ENCODE peak calls at places on chromosomes 16 and 17, in eight cellular contexts. J, R, V, T, Z, L, W and H are unnamed samples.

GRCh38 chr17:73369126-73369525 is 57.3 kb upstream of the CDC42EP4 start:
- DNase-seq in V (no peak), T (no peak), R (no peak), W (no peak), Z (no peak), J (no peak), L (no peak), H (no peak)

GRCh38 chr16:11045846-11046245 is 101.5 kb downstream of the CLEC16A start:
- DNase-seq in T (no peak), L (no peak), Z (no peak), R (no peak), W (no peak), J (no peak), V (no peak), H (no peak)

GRCh38 chr17:40577611-40578065 is 12.4 kb upstream of the CCR7 start:
- DNase-seq in T (no peak), Z (no peak), V (no peak), R (no peak), L (peak; percentile 50), W (no peak), J (no peak), H (no peak)

GRCh38 chr17:4980644-4981216 is 6.7 kb downstream of the CAMTA2 start:
- DNase-seq in V (peak; percentile 72), J (no peak), L (peak; percentile 43), Z (no peak), T (peak; percentile 87), W (peak; percentile 68), R (peak; percentile 76), H (peak; percentile 56)

GRCh38 chr17:43542854-43543253 is 3.3 kb downstream of the ETV4 start:
- DNase-seq in R (no peak), W (no peak), Z (no peak), V (no peak), L (no peak), J (no peak), T (no peak), H (no peak)

GRCh38 chr16:2339521-2340484 is 725 bp downstream of the ABCA3 start:
- DNase-seq in L (peak; percentile 55), R (no peak), T (no peak), W (peak; percentile 57), J (no peak), V (peak; percentile 63), Z (peak; percentile 65), H (peak; percentile 65)

GRCh38 chr17:70137451-70138230 is 31.7 kb upstream of the KCNJ2 start:
- DNase-seq in R (no peak), L (peak; percentile 54), T (no peak), J (peak; percentile 68), Z (no peak), W (peak; percentile 37), V (no peak), H (peak; percentile 40)

GRCh38 chr17:6507535-6507934 is 48.8 kb downstream of the PITPNM3 start:
- DNase-seq in W (no peak), R (no peak), J (peak; percentile 76), L (no peak), V (no peak), Z (no peak), T (no peak), H (no peak)

GRCh38 chr17:8914554-8914953 is 47.1 kb upstream of the PIK3R6 start:
- DNase-seq in J (no peak), L (no peak), T (no peak), R (no peak), Z (no peak), V (no peak), W (no peak), H (no peak)

GRCh38 chr17:41785091-41785875 is 1.2 kb downstream of the JUP start:
- DNase-seq in L (no peak), W (no peak), V (peak; percentile 97), J (no peak), R (no peak), T (no peak), Z (no peak), H (peak; percentile 49)

GRCh38 chr16:27792486-27793275 is 242.7 kb downstream of the KATNIP start:
- DNase-seq in R (no peak), W (no peak), V (no peak), T (no peak), Z (no peak), J (no peak), L (no peak), H (no peak)

GRCh38 chr16:84361546-84361945 is 6.8 kb upstream of the ATP2C2 start:
- DNase-seq in V (no peak), W (no peak), Z (no peak), T (no peak), R (no peak), J (no peak), L (no peak), H (no peak)